ENCODE peak calls at places on chromosome 7, in nine cellular contexts. I, P, L, E, D, X, C, S and K are unnamed samples.

GRCh38 chr7:99560834-99561734 is 2.6 kb downstream of the ZNF655 start:
- DNase-seq in I (no peak), P (no peak), L (no peak), E (no peak), D (peak; percentile 18), X (no peak), C (no peak), S (no peak), K (no peak)

GRCh38 chr7:90771281-90771680 is 175.2 kb downstream of the CDK14 start:
- DNase-seq in I (peak; percentile 18), P (peak; percentile 74), L (no peak), E (peak; percentile 61), D (peak; percentile 69), X (no peak), C (peak; percentile 33), S (peak; percentile 31), K (no peak)

GRCh38 chr7:81331061-81332018 is 412.5 kb upstream of the SEMA3C start:
- DNase-seq in I (peak; percentile 18), P (no peak), L (no peak), E (peak; percentile 48), D (peak; percentile 37), X (no peak), C (no peak), S (peak; percentile 47), K (no peak)

GRCh38 chr7:80346704-80347103 is 165.2 kb downstream of the GNAT3 start:
- DNase-seq in I (peak; percentile 74), P (peak; percentile 67), L (no peak), E (peak; percentile 80), D (peak; percentile 27), X (no peak), C (peak; percentile 28), S (no peak), K (no peak)

GRCh38 chr7:134690016-134690415 is 43.4 kb downstream of the BPGM start:
- DNase-seq in I (peak; percentile 81), P (peak; percentile 83), L (no peak), E (peak; percentile 81), D (peak; percentile 77), X (peak; percentile 72), C (peak; percentile 85), S (peak; percentile 64), K (no peak)

GRCh38 chr7:118305686-118306085 is 81.2 kb downstream of the ANKRD7 start:
- DNase-seq in I (peak; percentile 80), P (no peak), L (no peak), E (no peak), D (no peak), X (no peak), C (peak; percentile 30), S (peak; percentile 41), K (no peak)

GRCh38 chr7:131692131-131692960 is 135.9 kb upstream of the PODXL start:
- DNase-seq in I (peak; percentile 25), P (peak; percentile 22), L (peak; percentile 82), E (peak; percentile 7), D (peak; percentile 60), X (peak; percentile 86), C (peak; percentile 18), S (peak; percentile 52), K (no peak)

GRCh38 chr7:114081606-114082425 is 163.0 kb upstream of the PPP1R3A start:
- DNase-seq in I (peak; percentile 82), P (peak; percentile 60), L (no peak), E (peak; percentile 70), D (peak; percentile 86), X (peak; percentile 54), C (peak; percentile 89), S (peak; percentile 75), K (no peak)

GRCh38 chr7:38681882-38682281 is 50.7 kb upstream of the AMPH start:
- DNase-seq in I (no peak), P (peak; percentile 46), L (no peak), E (peak; percentile 31), D (peak; percentile 51), X (no peak), C (peak; percentile 30), S (no peak), K (no peak)

GRCh38 chr7:14765731-14766130 is 136.8 kb downstream of the DGKB start:
- DNase-seq in I (no peak), P (no peak), L (no peak), E (no peak), D (peak; percentile 52), X (no peak), C (no peak), S (no peak), K (no peak)

GRCh38 chr7:124033093-124033806 is 383 bp upstream of the TMEM229A start:
- DNase-seq in I (no peak), P (no peak), L (peak; percentile 29), E (no peak), D (no peak), X (peak; percentile 37), C (peak; percentile 40), S (no peak), K (no peak)

GRCh38 chr7:100882201-100882600 is 7.3 kb downstream of the SRRT start:
- DNase-seq in I (no peak), P (no peak), L (no peak), E (no peak), D (no peak), X (no peak), C (no peak), S (no peak), K (no peak)

GRCh38 chr7:503575-504111 is 16.0 kb downstream of the PDGFA start:
- DNase-seq in I (no peak), P (no peak), L (peak; percentile 73), E (no peak), D (no peak), X (peak; percentile 94), C (no peak), S (no peak), K (no peak)

GRCh38 chr7:103989785-103990775 is 622 bp upstream of the RELN start:
- DNase-seq in I (peak; percentile 52), P (peak; percentile 17), L (peak; percentile 39), E (peak; percentile 47), D (peak; percentile 38), X (peak; percentile 48), C (peak; percentile 49), S (peak; percentile 36), K (no peak)

GRCh38 chr7:33733865-33734650 is 171.3 kb upstream of the BMPER start:
- DNase-seq in I (no peak), P (no peak), L (no peak), E (no peak), D (no peak), X (peak; percentile 75), C (no peak), S (no peak), K (no peak)

GRCh38 chr7:17301491-17302101 is 3.1 kb downstream of the AHR start:
- DNase-seq in I (peak; percentile 77), P (peak; percentile 51), L (no peak), E (peak; percentile 43), D (peak; percentile 74), X (peak; percentile 69), C (peak; percentile 72), S (peak; percentile 60), K (no peak)

GRCh38 chr7:122584852-122585251 is 114.1 kb downstream of the RNF133 start:
- DNase-seq in I (no peak), P (no peak), L (no peak), E (no peak), D (no peak), X (no peak), C (no peak), S (no peak), K (no peak)

GRCh38 chr7:135704074-135704473 is 23.9 kb downstream of the SLC13A4 start:
- DNase-seq in I (no peak), P (no peak), L (no peak), E (no peak), D (no peak), X (no peak), C (no peak), S (no peak), K (no peak)
- TF ChIP-seq CTCF in I (peak; percentile 29), P (no peak), L (peak; percentile 31), E (no peak), D (no peak), X (no peak), C (no peak), S (peak; percentile 50), K (peak; percentile 14)

DNA sequence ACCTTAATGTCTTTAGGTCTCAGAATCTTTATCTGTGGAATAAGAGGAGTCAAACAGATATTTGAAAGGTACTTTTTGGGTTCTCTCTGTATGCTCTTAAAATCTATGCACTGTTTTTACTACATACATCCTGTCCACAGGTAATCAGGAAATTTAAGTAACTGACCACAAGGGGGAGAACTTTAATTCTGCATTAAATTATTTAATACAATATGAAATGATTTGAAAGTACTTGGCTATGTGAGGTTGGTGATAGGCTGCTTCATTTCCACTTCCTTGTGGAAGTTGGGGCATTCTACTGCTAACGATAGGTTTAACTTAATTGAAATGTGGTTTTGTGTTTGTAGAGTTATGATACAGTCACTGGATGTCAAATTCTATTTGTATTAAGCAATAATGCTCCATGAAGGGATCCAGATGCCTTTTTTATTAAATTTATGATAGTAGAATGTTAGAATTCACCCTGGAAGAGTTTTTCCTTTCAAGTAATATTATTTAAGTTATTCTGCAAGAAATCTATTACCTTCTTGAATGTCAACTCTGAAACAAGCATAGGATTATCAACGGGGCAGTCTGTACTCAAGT is 6.0 kb downstream of the TEX47 start:
- DNase-seq in I (peak; percentile 26), P (peak; percentile 8), L (no peak), E (peak; percentile 2), D (peak; percentile 30), X (peak; percentile 30), C (peak; percentile 23), S (no peak), K (no peak)
- TF ChIP-seq CTCF in I (peak; percentile 38), P (peak; percentile 59), L (peak; percentile 71), E (peak; percentile 39), D (peak; percentile 31), X (peak; percentile 64), C (peak; percentile 44), S (peak; percentile 35), K (peak; percentile 70)

GRCh38 chr7:128869138-128869943 is 6.7 kb downstream of the ATP6V1F start:
- DNase-seq in I (peak; percentile 19), P (no peak), L (peak; percentile 48), E (peak; percentile 23), D (peak; percentile 74), X (peak; percentile 77), C (peak; percentile 37), S (no peak), K (no peak)
- TF ChIP-seq CTCF in I (peak; percentile 4), P (no peak), L (no peak), E (peak; percentile 13), D (peak; percentile 2), X (no peak), C (no peak), S (peak; percentile 11), K (peak; percentile 17)

GRCh38 chr7:48351893-48352292 is 180.6 kb downstream of the ABCA13 start:
- DNase-seq in I (no peak), P (no peak), L (no peak), E (no peak), D (no peak), X (no peak), C (no peak), S (no peak), K (no peak)

GRCh38 chr7:48350515-48350914 is 179.3 kb downstream of the ABCA13 start:
- DNase-seq in I (no peak), P (no peak), L (no peak), E (no peak), D (no peak), X (no peak), C (no peak), S (no peak), K (no peak)

DNA sequence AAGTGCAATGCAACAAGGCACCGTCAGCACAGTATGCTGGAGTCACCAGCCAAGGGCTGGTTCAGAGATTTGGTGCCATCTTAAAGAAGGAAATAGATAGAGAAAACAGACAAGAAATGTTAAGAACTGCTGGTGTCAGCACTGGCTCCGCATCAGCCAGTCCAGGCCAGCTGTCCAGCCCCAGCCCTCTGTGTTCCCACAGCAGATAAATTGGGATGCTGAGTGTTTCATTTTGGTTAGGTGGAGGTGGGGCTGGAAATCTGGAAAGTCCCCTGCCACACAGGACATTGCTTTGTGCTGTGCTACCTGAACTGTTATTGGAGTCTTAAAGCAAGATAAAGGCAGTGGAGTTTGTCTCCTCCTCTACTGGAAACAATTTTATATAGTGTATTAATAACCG is 176.2 kb downstream of the ABCA13 start:
- DNase-seq in I (no peak), P (no peak), L (no peak), E (no peak), D (no peak), X (no peak), C (no peak), S (no peak), K (no peak)
- TF ChIP-seq CTCF in I (no peak), P (no peak), L (no peak), E (no peak), D (no peak), X (no peak), C (no peak), S (no peak), K (no peak)